ENCODE peak calls at places on chromosome 15, in ten cellular contexts. One of them, this sample, is unnamed.
A peak's percentile ranks its signal among the peaks of the same experiment; 100 is the strongest.

GRCh38 chr15:49418811-49419210 is 4.2 kb upstream of the FGF7 start:
- DNase-seq in transverse colon: no peak
- DNase-seq in cardiac fibroblast: no peak
- DNase-seq in ovary: no peak
- DNase-seq in heart right ventricle: no peak
- DNase-seq in fibroblast of lung: peak; percentile 54
- DNase-seq in cardiac muscle cell: no peak
- DNase-seq in MM.1S: no peak
- DNase-seq in A549: no peak
- DNase-seq in RWPE1: no peak
- DNase-seq in this sample: no peak

GRCh38 chr15:62138124-62138523 is 27.0 kb downstream of the C2CD4B start:
- DNase-seq in MM.1S: no peak
- DNase-seq in cardiac muscle cell: peak; percentile 91
- DNase-seq in heart right ventricle: no peak
- DNase-seq in RWPE1: peak; percentile 52
- DNase-seq in cardiac fibroblast: peak; percentile 95
- DNase-seq in transverse colon: no peak
- DNase-seq in A549: no peak
- DNase-seq in ovary: no peak
- DNase-seq in fibroblast of lung: peak; percentile 92
- DNase-seq in this sample: no peak

GRCh38 chr15:68623301-68623892 is 44.6 kb downstream of the CORO2B start:
- DNase-seq in cardiac muscle cell: no peak
- DNase-seq in heart right ventricle: peak; percentile 25
- DNase-seq in fibroblast of lung: peak; percentile 45
- DNase-seq in MM.1S: no peak
- DNase-seq in RWPE1: no peak
- DNase-seq in transverse colon: no peak
- DNase-seq in cardiac fibroblast: no peak
- DNase-seq in A549: no peak
- DNase-seq in ovary: no peak
- DNase-seq in this sample: peak; percentile 78

GRCh38 chr15:61996056-61996635 is 64.1 kb downstream of the VPS13C start:
- DNase-seq in cardiac muscle cell: no peak
- DNase-seq in heart right ventricle: no peak
- DNase-seq in MM.1S: no peak
- DNase-seq in fibroblast of lung: peak; percentile 3
- DNase-seq in A549: no peak
- DNase-seq in RWPE1: no peak
- DNase-seq in cardiac fibroblast: no peak
- DNase-seq in transverse colon: no peak
- DNase-seq in ovary: no peak
- DNase-seq in this sample: no peak

GRCh38 chr15:77986891-77987764 is 90.4 kb downstream of the TBC1D2B start:
- DNase-seq in MM.1S: no peak
- DNase-seq in ovary: peak; percentile 44
- DNase-seq in A549: no peak
- DNase-seq in RWPE1: no peak
- DNase-seq in fibroblast of lung: no peak
- DNase-seq in heart right ventricle: no peak
- DNase-seq in cardiac fibroblast: no peak
- DNase-seq in cardiac muscle cell: no peak
- DNase-seq in transverse colon: no peak
- DNase-seq in this sample: no peak

GRCh38 chr15:90013503-90013937 is 12.4 kb downstream of the ZNF710 start:
- DNase-seq in A549: no peak
- DNase-seq in cardiac fibroblast: no peak
- DNase-seq in cardiac muscle cell: no peak
- DNase-seq in ovary: no peak
- DNase-seq in fibroblast of lung: no peak
- DNase-seq in transverse colon: peak; percentile 7
- DNase-seq in heart right ventricle: no peak
- DNase-seq in RWPE1: no peak
- DNase-seq in MM.1S: no peak
- DNase-seq in this sample: no peak

GRCh38 chr15:47293763-47294162 is 423.5 kb upstream of the SEMA6D start:
- DNase-seq in MM.1S: no peak
- DNase-seq in cardiac fibroblast: peak; percentile 92
- DNase-seq in heart right ventricle: peak; percentile 41
- DNase-seq in RWPE1: no peak
- DNase-seq in transverse colon: peak; percentile 29
- DNase-seq in A549: no peak
- DNase-seq in cardiac muscle cell: peak; percentile 96
- DNase-seq in ovary: peak; percentile 80
- DNase-seq in fibroblast of lung: peak; percentile 92
- DNase-seq in this sample: no peak

GRCh38 chr15:73403171-73403570 is 34.4 kb upstream of the HCN4 start:
- DNase-seq in ovary: no peak
- DNase-seq in cardiac muscle cell: peak; percentile 21
- DNase-seq in fibroblast of lung: peak; percentile 50
- DNase-seq in A549: no peak
- DNase-seq in heart right ventricle: no peak
- DNase-seq in MM.1S: no peak
- DNase-seq in cardiac fibroblast: peak; percentile 36
- DNase-seq in transverse colon: no peak
- DNase-seq in RWPE1: no peak
- DNase-seq in this sample: no peak

GRCh38 chr15:41935566-41936020 is 36.8 kb downstream of the EHD4 start:
- DNase-seq in heart right ventricle: no peak
- DNase-seq in cardiac muscle cell: no peak
- DNase-seq in ovary: no peak
- DNase-seq in transverse colon: no peak
- DNase-seq in fibroblast of lung: no peak
- DNase-seq in A549: no peak
- DNase-seq in cardiac fibroblast: no peak
- DNase-seq in MM.1S: peak; percentile 70
- DNase-seq in RWPE1: no peak
- DNase-seq in this sample: no peak

GRCh38 chr15:82680200-82681102 is 29.2 kb downstream of the AP3B2 start:
- DNase-seq in RWPE1: peak; percentile 88
- DNase-seq in ovary: peak; percentile 65
- DNase-seq in cardiac fibroblast: no peak
- DNase-seq in transverse colon: peak; percentile 72
- DNase-seq in MM.1S: peak; percentile 90
- DNase-seq in cardiac muscle cell: no peak
- DNase-seq in A549: peak; percentile 67
- DNase-seq in heart right ventricle: no peak
- DNase-seq in fibroblast of lung: no peak
- DNase-seq in this sample: no peak

GRCh38 chr15:71687902-71688508 is 122.3 kb upstream of the NR2E3 start:
- DNase-seq in ovary: no peak
- DNase-seq in RWPE1: no peak
- DNase-seq in A549: no peak
- DNase-seq in cardiac muscle cell: no peak
- DNase-seq in cardiac fibroblast: peak; percentile 50
- DNase-seq in heart right ventricle: no peak
- DNase-seq in fibroblast of lung: peak; percentile 86
- DNase-seq in transverse colon: no peak
- DNase-seq in MM.1S: no peak
- DNase-seq in this sample: no peak

GRCh38 chr15:33150516-33150915 is 44.0 kb downstream of the FMN1 start:
- DNase-seq in A549: no peak
- DNase-seq in heart right ventricle: no peak
- DNase-seq in fibroblast of lung: no peak
- DNase-seq in RWPE1: no peak
- DNase-seq in cardiac muscle cell: no peak
- DNase-seq in MM.1S: no peak
- DNase-seq in cardiac fibroblast: no peak
- DNase-seq in ovary: no peak
- DNase-seq in transverse colon: no peak
- DNase-seq in this sample: peak; percentile 23

GRCh38 chr15:97915261-97915660 is 45.2 kb upstream of the ARRDC4 start:
- DNase-seq in A549: no peak
- DNase-seq in heart right ventricle: no peak
- DNase-seq in fibroblast of lung: no peak
- DNase-seq in RWPE1: no peak
- DNase-seq in ovary: no peak
- DNase-seq in MM.1S: no peak
- DNase-seq in transverse colon: no peak
- DNase-seq in cardiac muscle cell: no peak
- DNase-seq in cardiac fibroblast: no peak
- DNase-seq in this sample: no peak

GRCh38 chr15:58932791-58933310 is 628 bp downstream of the SLTM start:
- DNase-seq in transverse colon: no peak
- DNase-seq in cardiac fibroblast: peak; percentile 25
- DNase-seq in heart right ventricle: peak; percentile 19
- DNase-seq in ovary: no peak
- DNase-seq in MM.1S: peak; percentile 16
- DNase-seq in cardiac muscle cell: peak; percentile 48
- DNase-seq in fibroblast of lung: peak; percentile 39
- DNase-seq in RWPE1: peak; percentile 33
- DNase-seq in A549: no peak
- DNase-seq in this sample: no peak

GRCh38 chr15:25391971-25392733 is 46.7 kb downstream of the UBE3A start:
- DNase-seq in cardiac muscle cell: peak; percentile 44
- DNase-seq in A549: no peak
- DNase-seq in cardiac fibroblast: peak; percentile 87
- DNase-seq in RWPE1: peak; percentile 52
- DNase-seq in fibroblast of lung: peak; percentile 78
- DNase-seq in MM.1S: no peak
- DNase-seq in transverse colon: no peak
- DNase-seq in heart right ventricle: no peak
- DNase-seq in ovary: no peak
- DNase-seq in this sample: no peak

GRCh38 chr15:34795267-34796081 is at the start of gene ACTC1:
- DNase-seq in MM.1S: no peak
- DNase-seq in cardiac muscle cell: peak; percentile 55
- DNase-seq in heart right ventricle: peak; percentile 74
- DNase-seq in cardiac fibroblast: peak; percentile 44
- DNase-seq in RWPE1: peak; percentile 69
- DNase-seq in fibroblast of lung: peak; percentile 67
- DNase-seq in A549: peak; percentile 66
- DNase-seq in transverse colon: no peak
- DNase-seq in ovary: peak; percentile 20
- DNase-seq in this sample: no peak
- TF ChIP-seq CTCF in MM.1S: no peak
- TF ChIP-seq CTCF in cardiac muscle cell: no peak
- TF ChIP-seq CTCF in heart right ventricle: no peak
- TF ChIP-seq CTCF in cardiac fibroblast: no peak
- TF ChIP-seq CTCF in RWPE1: peak; percentile 9
- TF ChIP-seq CTCF in fibroblast of lung: no peak
- TF ChIP-seq CTCF in A549: peak; percentile 10
- TF ChIP-seq CTCF in transverse colon: no peak
- TF ChIP-seq CTCF in ovary: no peak
- TF ChIP-seq CTCF in this sample: no peak

GRCh38 chr15:37131639-37132038 is 31.3 kb upstream of the MEIS2 start:
- DNase-seq in transverse colon: no peak
- DNase-seq in A549: no peak
- DNase-seq in cardiac fibroblast: no peak
- DNase-seq in heart right ventricle: no peak
- DNase-seq in cardiac muscle cell: peak; percentile 35
- DNase-seq in ovary: no peak
- DNase-seq in fibroblast of lung: no peak
- DNase-seq in RWPE1: no peak
- DNase-seq in MM.1S: no peak
- DNase-seq in this sample: no peak
- TF ChIP-seq CTCF in transverse colon: no peak
- TF ChIP-seq CTCF in A549: no peak
- TF ChIP-seq CTCF in cardiac fibroblast: no peak
- TF ChIP-seq CTCF in heart right ventricle: no peak
- TF ChIP-seq CTCF in cardiac muscle cell: no peak
- TF ChIP-seq CTCF in ovary: no peak
- TF ChIP-seq CTCF in fibroblast of lung: no peak
- TF ChIP-seq CTCF in RWPE1: no peak
- TF ChIP-seq CTCF in MM.1S: no peak
- TF ChIP-seq CTCF in this sample: no peak

GRCh38 chr15:70257573-70258220 is 160.0 kb upstream of the TLE3 start:
- DNase-seq in A549: no peak
- DNase-seq in RWPE1: no peak
- DNase-seq in fibroblast of lung: no peak
- DNase-seq in heart right ventricle: no peak
- DNase-seq in MM.1S: peak; percentile 87
- DNase-seq in cardiac fibroblast: no peak
- DNase-seq in cardiac muscle cell: no peak
- DNase-seq in ovary: no peak
- DNase-seq in transverse colon: no peak
- DNase-seq in this sample: no peak

GRCh38 chr15:70259030-70259424 is 161.3 kb upstream of the TLE3 start:
- DNase-seq in fibroblast of lung: peak; percentile 69
- DNase-seq in RWPE1: no peak
- DNase-seq in ovary: peak; percentile 69
- DNase-seq in cardiac fibroblast: peak; percentile 45
- DNase-seq in A549: no peak
- DNase-seq in heart right ventricle: peak; percentile 69
- DNase-seq in MM.1S: no peak
- DNase-seq in cardiac muscle cell: peak; percentile 76
- DNase-seq in transverse colon: peak; percentile 65
- DNase-seq in this sample: no peak

GRCh38 chr15:70259640-70260066 is 161.9 kb upstream of the TLE3 start:
- DNase-seq in cardiac muscle cell: peak; percentile 19
- DNase-seq in fibroblast of lung: no peak
- DNase-seq in MM.1S: no peak
- DNase-seq in ovary: no peak
- DNase-seq in heart right ventricle: no peak
- DNase-seq in cardiac fibroblast: no peak
- DNase-seq in RWPE1: no peak
- DNase-seq in transverse colon: no peak
- DNase-seq in A549: peak; percentile 62
- DNase-seq in this sample: peak; percentile 37

GRCh38 chr15:70257047-70257446 is 159.3 kb upstream of the TLE3 start:
- DNase-seq in transverse colon: no peak
- DNase-seq in MM.1S: no peak
- DNase-seq in A549: no peak
- DNase-seq in fibroblast of lung: no peak
- DNase-seq in ovary: no peak
- DNase-seq in RWPE1: no peak
- DNase-seq in heart right ventricle: no peak
- DNase-seq in cardiac fibroblast: no peak
- DNase-seq in cardiac muscle cell: no peak
- DNase-seq in this sample: no peak

GRCh38 chr15:70258369-70259029 is 160.8 kb upstream of the TLE3 start:
- DNase-seq in fibroblast of lung: peak; percentile 43
- DNase-seq in ovary: no peak
- DNase-seq in RWPE1: no peak
- DNase-seq in cardiac fibroblast: no peak
- DNase-seq in heart right ventricle: no peak
- DNase-seq in MM.1S: no peak
- DNase-seq in cardiac muscle cell: peak; percentile 21
- DNase-seq in A549: no peak
- DNase-seq in transverse colon: peak; percentile 50
- DNase-seq in this sample: no peak
- TF ChIP-seq CTCF in fibroblast of lung: no peak
- TF ChIP-seq CTCF in ovary: no peak
- TF ChIP-seq CTCF in RWPE1: no peak
- TF ChIP-seq CTCF in cardiac fibroblast: no peak
- TF ChIP-seq CTCF in heart right ventricle: no peak
- TF ChIP-seq CTCF in MM.1S: no peak
- TF ChIP-seq CTCF in cardiac muscle cell: no peak
- TF ChIP-seq CTCF in A549: no peak
- TF ChIP-seq CTCF in transverse colon: no peak
- TF ChIP-seq CTCF in this sample: no peak

DNA sequence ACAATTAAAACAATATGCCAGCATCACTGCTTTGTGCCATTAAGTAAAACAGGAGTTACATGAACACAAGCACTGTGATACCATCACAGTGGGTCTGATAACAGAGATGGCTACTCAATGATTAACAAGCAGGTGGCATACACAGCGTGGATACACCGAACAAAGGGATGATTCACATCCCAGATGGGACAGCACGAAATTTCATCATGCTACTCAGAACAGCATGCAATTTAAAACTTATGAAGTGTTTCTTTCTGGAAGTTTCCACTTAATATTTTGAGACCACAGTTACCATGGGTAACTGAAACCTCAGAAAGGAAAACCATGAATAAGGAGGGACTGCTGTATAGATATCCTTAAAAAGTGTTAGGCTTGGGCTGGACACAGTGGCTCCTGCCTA is 44.5 kb downstream of the SLC24A1 start:
- DNase-seq in A549: no peak
- DNase-seq in MM.1S: no peak
- DNase-seq in RWPE1: no peak
- DNase-seq in heart right ventricle: no peak
- DNase-seq in fibroblast of lung: peak; percentile 66
- DNase-seq in cardiac fibroblast: peak; percentile 91
- DNase-seq in cardiac muscle cell: peak; percentile 40
- DNase-seq in transverse colon: no peak
- DNase-seq in ovary: no peak
- DNase-seq in this sample: no peak
- TF ChIP-seq CTCF in A549: no peak
- TF ChIP-seq CTCF in MM.1S: no peak
- TF ChIP-seq CTCF in RWPE1: no peak
- TF ChIP-seq CTCF in heart right ventricle: no peak
- TF ChIP-seq CTCF in fibroblast of lung: no peak
- TF ChIP-seq CTCF in cardiac fibroblast: peak; percentile 3
- TF ChIP-seq CTCF in cardiac muscle cell: no peak
- TF ChIP-seq CTCF in transverse colon: no peak
- TF ChIP-seq CTCF in ovary: no peak
- TF ChIP-seq CTCF in this sample: no peak